ENCODE peak calls at places on chromosomes 1 and 21, in five cellular contexts. B, P, A, E and M are unnamed samples.

GRCh38 chr1:100955322-100955721 is 59.4 kb downstream of the SLC30A7 start:
- DNase-seq in B (no peak), E (no peak), P (no peak), A (no peak), M (no peak)

GRCh38 chr1:99457381-99458165 is 188.3 kb upstream of the PALMD start:
- DNase-seq in A (no peak), P (no peak), B (no peak), E (no peak), M (no peak)

GRCh38 chr1:22143065-22143514 is at the start of gene WNT4:
- DNase-seq in A (no peak), P (peak; percentile 61), E (no peak), B (peak; percentile 56), M (peak; percentile 46)

GRCh38 chr1:71511505-71511904 is 430.7 kb upstream of the ZRANB2 start:
- DNase-seq in E (no peak), P (no peak), B (no peak), A (no peak), M (no peak)

GRCh38 chr21:36987845-36988244 is 18.7 kb upstream of the RIPPLY3 start:
- DNase-seq in P (no peak), A (no peak), E (no peak), B (no peak), M (no peak)

GRCh38 chr1:232952514-232953175 is 2.2 kb downstream of the NTPCR start:
- DNase-seq in A (no peak), E (no peak), B (peak; percentile 30), P (peak; percentile 39), M (no peak)

GRCh38 chr1:13707211-13707610 is 7.2 kb downstream of the PRDM2 start:
- DNase-seq in P (no peak), A (no peak), E (no peak), B (no peak), M (no peak)

GRCh38 chr1:170910273-170910672 is 25.1 kb upstream of the MROH9 start:
- DNase-seq in A (no peak), E (no peak), B (no peak), P (no peak), M (no peak)

GRCh38 chr1:43367026-43367903 is 546 bp downstream of the ELOVL1 start:
- DNase-seq in A (peak; percentile 29), P (no peak), B (peak; percentile 20), E (no peak), M (no peak)

GRCh38 chr21:39519835-39520234 is 68.1 kb downstream of the SH3BGR start:
- DNase-seq in A (no peak), P (no peak), B (no peak), E (no peak), M (no peak)

GRCh38 chr1:186418503-186418902 is 42.4 kb downstream of the PDC start:
- DNase-seq in A (no peak), E (no peak), B (no peak), P (no peak), M (no peak)

GRCh38 chr1:207027221-207027777 is 5.3 kb downstream of the C1orf116 start:
- DNase-seq in E (no peak), B (no peak), A (no peak), P (peak; percentile 66), M (no peak)

GRCh38 chr1:186306533-186306932 is 68.5 kb downstream of the TPR start:
- DNase-seq in P (no peak), A (no peak), B (no peak), E (no peak), M (no peak)

GRCh38 chr1:175072131-175072941 is 4.7 kb downstream of the TNN start:
- DNase-seq in B (peak; percentile 14), A (no peak), P (no peak), E (no peak), M (no peak)

GRCh38 chr1:21885236-21886037 is 51.7 kb downstream of the HSPG2 start:
- DNase-seq in E (no peak), B (no peak), P (no peak), A (no peak), M (peak; percentile 15)

GRCh38 chr1:65393345-65393744 is 27.1 kb upstream of the LEPR start:
- DNase-seq in A (no peak), B (no peak), P (no peak), E (no peak), M (no peak)

GRCh38 chr1:160097911-160098851 is at the start of gene IGSF8:
- DNase-seq in E (peak; percentile 97), A (peak; percentile 90), P (peak; percentile 94), B (peak; percentile 93), M (peak; percentile 92)

GRCh38 chr1:184242507-184242943 is 144.3 kb upstream of the C1orf21 start:
- DNase-seq in B (peak; percentile 63), E (no peak), P (no peak), A (no peak), M (no peak)

GRCh38 chr1:1422465-1423244 is 1.6 kb upstream of the ANKRD65 start:
- DNase-seq in A (no peak), E (no peak), B (no peak), P (no peak), M (no peak)

GRCh38 chr21:15064576-15065380 is at the start of gene NRIP1:
- DNase-seq in B (peak; percentile 94), P (peak; percentile 92), A (peak; percentile 83), E (peak; percentile 49), M (peak; percentile 94)
- H3K27ac ChIP-seq in B (peak within 1 kb of the TSS; percentile 87), P (peak within 1 kb of the TSS; percentile 100), A (peak within 1 kb of the TSS; percentile 96), E (peak within 1 kb of the TSS; percentile 95), M (peak within 1 kb of the TSS; percentile 96)

GRCh38 chr1:112445591-112445990 is 49.6 kb downstream of the CTTNBP2NL start:
- DNase-seq in P (no peak), B (no peak), E (no peak), A (no peak), M (no peak)
- H3K36me3 ChIP-seq in P (peaks cover 9% of the 10 kb centered on the region), B (no peaks in the 10 kb centered on the region), E (peaks cover 3% of the 10 kb centered on the region), A (no peaks in the 10 kb centered on the region), M (no peaks in the 10 kb centered on the region)

GRCh38 chr1:32197074-32197473 is 3.3 kb upstream of the CCDC28B start:
- DNase-seq in B (no peak), A (no peak), E (no peak), P (no peak), M (no peak)
- TF ChIP-seq POLR2A in B (no peak), A (no peak), E (no peak), P (no peak), M (no peak)

GRCh38 chr1:117612517-117613248 is 6.8 kb downstream of the TENT5C start:
- DNase-seq in P (no peak), A (no peak), E (no peak), B (no peak), M (no peak)
- H3K27ac ChIP-seq in P (peak overlapping the region; percentile 57), A (peak overlapping the region; percentile 42), E (peak overlapping the region; percentile 29), B (peak overlapping the region; percentile 9), M (peak overlapping the region; percentile 47)

GRCh38 chr1:10291705-10292104 is 81.3 kb downstream of the KIF1B start:
- DNase-seq in A (no peak), E (no peak), B (no peak), P (no peak), M (no peak)
- H3K36me3 ChIP-seq in A (no peaks in the 10 kb centered on the region), E (peaks cover 8% of the 10 kb centered on the region), B (no peaks in the 10 kb centered on the region), P (peaks cover 81% of the 10 kb centered on the region), M (peaks cover 94% of the 10 kb centered on the region)

DNA sequence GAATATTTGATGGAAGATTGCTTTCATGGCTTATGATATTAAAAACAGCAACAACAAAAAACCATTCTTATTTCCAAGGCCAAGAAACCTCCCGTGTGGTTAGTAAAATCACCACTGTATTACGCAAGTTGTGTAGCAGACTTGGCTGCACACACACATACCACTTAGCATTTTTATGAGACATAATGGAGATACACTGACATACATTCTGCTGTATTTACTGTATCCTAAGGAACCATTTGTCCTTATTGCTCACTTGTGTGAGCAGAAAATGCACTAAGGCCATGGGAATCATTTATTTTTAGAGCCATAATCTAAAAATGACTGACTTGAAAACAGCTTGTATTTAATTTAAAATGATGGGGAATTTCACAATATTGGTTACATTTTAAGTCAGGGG is 584 bp upstream of the C1orf141 start:
- DNase-seq in B (no peak), E (no peak), P (no peak), A (no peak), M (no peak)
- TF ChIP-seq POLR2A in B (no peak), E (no peak), P (no peak), A (no peak), M (no peak)